ENCODE peak calls at places on chromosomes 13 and 19, in eight cellular contexts. One of them, this sample, is unnamed.
A peak's percentile ranks its signal among the peaks of the same experiment; 100 is the strongest.

GRCh38 chr13:40187836-40188591 is 478.4 kb downstream of the FOXO1 start:
- DNase-seq in activated CD4-positive, alpha-beta T cell treated with anti-CD3 and anti-CD28 coated beads for 24 hours: no peak
- DNase-seq in mesendoderm: no peak
- DNase-seq in NCI-H226: no peak
- DNase-seq in neuronal stem cell: no peak
- DNase-seq in NT2/D1: no peak
- DNase-seq in stimulated activated CD4-positive, alpha-beta T cell treated with anti-CD3 and anti-CD28 coated beads, TNF-alpha, amount 100 ng/mL, for 4 hours: peak; percentile 31
- DNase-seq in tibial nerve: no peak
- DNase-seq in this sample: no peak

GRCh38 chr19:1082165-1082927 is 12.8 kb downstream of the POLR2E start:
- DNase-seq in neuronal stem cell: peak; percentile 69
- DNase-seq in activated CD4-positive, alpha-beta T cell treated with anti-CD3 and anti-CD28 coated beads for 24 hours: no peak
- DNase-seq in mesendoderm: peak; percentile 96
- DNase-seq in NT2/D1: peak; percentile 89
- DNase-seq in stimulated activated CD4-positive, alpha-beta T cell treated with anti-CD3 and anti-CD28 coated beads, TNF-alpha, amount 100 ng/mL, for 4 hours: peak; percentile 54
- DNase-seq in tibial nerve: no peak
- DNase-seq in NCI-H226: peak; percentile 66
- DNase-seq in this sample: peak; percentile 83

GRCh38 chr13:39765801-39766463 is 110.5 kb downstream of the COG6 start:
- DNase-seq in stimulated activated CD4-positive, alpha-beta T cell treated with anti-CD3 and anti-CD28 coated beads, TNF-alpha, amount 100 ng/mL, for 4 hours: no peak
- DNase-seq in activated CD4-positive, alpha-beta T cell treated with anti-CD3 and anti-CD28 coated beads for 24 hours: no peak
- DNase-seq in tibial nerve: peak; percentile 17
- DNase-seq in NT2/D1: no peak
- DNase-seq in NCI-H226: no peak
- DNase-seq in mesendoderm: peak; percentile 48
- DNase-seq in neuronal stem cell: no peak
- DNase-seq in this sample: no peak

GRCh38 chr19:54704928-54705327 is 19.3 kb upstream of the KIR3DL3 start:
- DNase-seq in mesendoderm: no peak
- DNase-seq in tibial nerve: no peak
- DNase-seq in NCI-H226: no peak
- DNase-seq in NT2/D1: no peak
- DNase-seq in activated CD4-positive, alpha-beta T cell treated with anti-CD3 and anti-CD28 coated beads for 24 hours: no peak
- DNase-seq in stimulated activated CD4-positive, alpha-beta T cell treated with anti-CD3 and anti-CD28 coated beads, TNF-alpha, amount 100 ng/mL, for 4 hours: no peak
- DNase-seq in neuronal stem cell: no peak
- DNase-seq in this sample: no peak

GRCh38 chr19:4380254-4380727 is 20.1 kb downstream of the SH3GL1 start:
- DNase-seq in neuronal stem cell: no peak
- DNase-seq in stimulated activated CD4-positive, alpha-beta T cell treated with anti-CD3 and anti-CD28 coated beads, TNF-alpha, amount 100 ng/mL, for 4 hours: no peak
- DNase-seq in activated CD4-positive, alpha-beta T cell treated with anti-CD3 and anti-CD28 coated beads for 24 hours: no peak
- DNase-seq in NCI-H226: no peak
- DNase-seq in NT2/D1: no peak
- DNase-seq in tibial nerve: no peak
- DNase-seq in mesendoderm: no peak
- DNase-seq in this sample: no peak

GRCh38 chr13:25732146-25732865 is 319.5 kb downstream of the SHISA2 start:
- DNase-seq in tibial nerve: no peak
- DNase-seq in stimulated activated CD4-positive, alpha-beta T cell treated with anti-CD3 and anti-CD28 coated beads, TNF-alpha, amount 100 ng/mL, for 4 hours: no peak
- DNase-seq in mesendoderm: no peak
- DNase-seq in activated CD4-positive, alpha-beta T cell treated with anti-CD3 and anti-CD28 coated beads for 24 hours: no peak
- DNase-seq in neuronal stem cell: no peak
- DNase-seq in NCI-H226: peak; percentile 52
- DNase-seq in NT2/D1: no peak
- DNase-seq in this sample: no peak

GRCh38 chr13:20431687-20432384 is 93.8 kb downstream of the CRYL1 start:
- DNase-seq in NCI-H226: no peak
- DNase-seq in stimulated activated CD4-positive, alpha-beta T cell treated with anti-CD3 and anti-CD28 coated beads, TNF-alpha, amount 100 ng/mL, for 4 hours: no peak
- DNase-seq in activated CD4-positive, alpha-beta T cell treated with anti-CD3 and anti-CD28 coated beads for 24 hours: no peak
- DNase-seq in NT2/D1: no peak
- DNase-seq in tibial nerve: no peak
- DNase-seq in neuronal stem cell: no peak
- DNase-seq in mesendoderm: no peak
- DNase-seq in this sample: no peak

GRCh38 chr19:32691952-32692726 is 518 bp downstream of the NUDT19 start:
- DNase-seq in tibial nerve: peak; percentile 17
- DNase-seq in activated CD4-positive, alpha-beta T cell treated with anti-CD3 and anti-CD28 coated beads for 24 hours: no peak
- DNase-seq in neuronal stem cell: peak; percentile 36
- DNase-seq in NT2/D1: no peak
- DNase-seq in mesendoderm: peak; percentile 70
- DNase-seq in NCI-H226: peak; percentile 32
- DNase-seq in stimulated activated CD4-positive, alpha-beta T cell treated with anti-CD3 and anti-CD28 coated beads, TNF-alpha, amount 100 ng/mL, for 4 hours: no peak
- DNase-seq in this sample: peak; percentile 79

GRCh38 chr13:45434556-45435371 is 16.6 kb upstream of the SLC25A30 start:
- DNase-seq in activated CD4-positive, alpha-beta T cell treated with anti-CD3 and anti-CD28 coated beads for 24 hours: no peak
- DNase-seq in NCI-H226: no peak
- DNase-seq in stimulated activated CD4-positive, alpha-beta T cell treated with anti-CD3 and anti-CD28 coated beads, TNF-alpha, amount 100 ng/mL, for 4 hours: no peak
- DNase-seq in tibial nerve: no peak
- DNase-seq in mesendoderm: no peak
- DNase-seq in neuronal stem cell: no peak
- DNase-seq in NT2/D1: no peak
- DNase-seq in this sample: no peak

GRCh38 chr13:19178901-19179593 is 2.6 kb downstream of the TUBA3C start:
- DNase-seq in stimulated activated CD4-positive, alpha-beta T cell treated with anti-CD3 and anti-CD28 coated beads, TNF-alpha, amount 100 ng/mL, for 4 hours: no peak
- DNase-seq in NCI-H226: no peak
- DNase-seq in neuronal stem cell: no peak
- DNase-seq in tibial nerve: no peak
- DNase-seq in NT2/D1: no peak
- DNase-seq in mesendoderm: no peak
- DNase-seq in activated CD4-positive, alpha-beta T cell treated with anti-CD3 and anti-CD28 coated beads for 24 hours: no peak
- DNase-seq in this sample: no peak

This sample was measured in stimulated activated effector memory CD8-positive, alpha-beta T cell treated with anti-CD3 and anti-CD28 coated beads, Interleukin-12 subunit alpha, Interleukin-12 subunit beta, amount 100 ng/mL, for 72 hours.